ENCODE peak calls at places on chromosomes 3 and 15, in eight cellular contexts. T is astrocyte; L is adipocyte; B is A673; X is body of pancreas; Z is naive thymus-derived CD4-positive, alpha-beta T cell; M is mammary epithelial cell; W is IMR-90. N is an unnamed sample. For H3K27me3 and H3K36me3, the result is how much of the 10 kb centered on the place peaks cover.

GRCh38 chr3:157542711-157543485 is 39.7 kb upstream of the VEPH1 start:
- DNase-seq in Z (no peak), X (peak), M (peak), W (peak), T (peak), L (peak), B (peak), N (peak)

GRCh38 chr15:40991355-40991754 is 38.1 kb downstream of the CHAC1 start:
- DNase-seq in Z (no peak), W (no peak), X (no peak), B (peak), M (no peak), T (no peak), L (no peak), N (no peak)

GRCh38 chr3:119235151-119235550 is 5.5 kb downstream of the B4GALT4 start:
- DNase-seq in Z (no peak), L (peak), T (peak), W (peak), X (no peak), M (peak), B (no peak), N (no peak)

GRCh38 chr3:167716920-167717319 is 17.8 kb downstream of the PDCD10 start:
- DNase-seq in Z (no peak), M (no peak), X (peak), L (no peak), B (no peak), W (no peak), T (no peak), N (no peak)

GRCh38 chr3:38723569-38724391 is 74.3 kb upstream of the SCN5A start:
- DNase-seq in W (no peak), T (peak), B (no peak), Z (no peak), X (peak), L (no peak), M (no peak), N (no peak)

GRCh38 chr15:65833501-65834220 is 35.6 kb upstream of the RAB11A start:
- DNase-seq in X (peak), W (no peak), B (peak), Z (no peak), L (no peak), T (no peak), M (no peak), N (no peak)

GRCh38 chr15:64987136-64987535 is 2.6 kb downstream of the SPG21 start:
- DNase-seq in W (no peak), B (no peak), M (no peak), L (no peak), T (no peak), X (no peak), Z (no peak), N (no peak)

GRCh38 chr3:53974314-53974713 is 82.7 kb upstream of the SELENOK start:
- DNase-seq in L (no peak), Z (no peak), M (no peak), B (no peak), T (no peak), W (no peak), X (no peak), N (no peak)

GRCh38 chr3:134060561-134061385 is 31.0 kb upstream of the SLCO2A1 start:
- DNase-seq in X (no peak), T (no peak), B (no peak), W (no peak), M (no peak), L (no peak), Z (no peak), N (no peak)

GRCh38 chr3:155846119-155846518 is 8.1 kb downstream of the SLC33A1 start:
- DNase-seq in B (no peak), X (no peak), W (no peak), L (no peak), T (peak), M (no peak), Z (no peak), N (no peak)

GRCh38 chr15:88083828-88084760 is 172.4 kb downstream of the NTRK3 start:
- DNase-seq in L (peak), B (peak), X (no peak), T (peak), Z (no peak), W (no peak), M (no peak), N (no peak)

GRCh38 chr3:186509423-186509822 is 34.8 kb downstream of the CRYGS start:
- DNase-seq in W (no peak), M (no peak), T (no peak), B (no peak), L (no peak), X (no peak), Z (no peak), N (no peak)

GRCh38 chr3:11390411-11391171 is 118.4 kb downstream of the ATG7 start:
- DNase-seq in T (peak), X (no peak), M (no peak), L (no peak), W (peak), Z (no peak), B (no peak), N (no peak)

GRCh38 chr15:43877371-43877770 is 50.6 kb downstream of the WDR76 start:
- DNase-seq in Z (no peak), X (no peak), L (no peak), T (no peak), M (no peak), W (no peak), B (no peak), N (no peak)

GRCh38 chr3:171811059-171811912 is 1.0 kb upstream of the PLD1 start:
- DNase-seq in T (peak), X (no peak), M (peak), Z (no peak), W (peak), B (peak), L (peak), N (no peak)

GRCh38 chr3:43096761-43097160 is 9.1 kb downstream of the POMGNT2 start:
- DNase-seq in B (no peak), Z (no peak), M (no peak), X (no peak), T (no peak), L (no peak), W (no peak), N (no peak)

GRCh38 chr3:143608966-143609365 is 239.3 kb downstream of the SLC9A9 start:
- DNase-seq in T (no peak), B (no peak), L (peak), W (peak), X (no peak), Z (no peak), M (peak), N (no peak)

GRCh38 chr15:62901087-62901486 is 141.5 kb upstream of the TPM1 start:
- DNase-seq in L (no peak), B (no peak), W (no peak), T (no peak), Z (no peak), X (no peak), M (no peak), N (no peak)

GRCh38 chr3:161042023-161042501 is 63.1 kb downstream of the B3GALNT1 start:
- DNase-seq in B (no peak), W (no peak), T (peak), M (no peak), X (peak), L (peak), Z (no peak), N (no peak)

GRCh38 chr3:37458162-37458895 is 283.9 kb upstream of the LRRFIP2 start:
- DNase-seq in L (no peak), Z (no peak), W (no peak), M (no peak), X (no peak), B (no peak), T (no peak), N (peak)

GRCh38 chr3:56144792-56145191 is 323.5 kb downstream of the ERC2 start:
- DNase-seq in M (no peak), L (peak), T (no peak), X (no peak), Z (no peak), W (no peak), B (no peak), N (no peak)

GRCh38 chr3:59535791-59536221 is 486.0 kb upstream of the CFAP20DC start:
- DNase-seq in X (no peak), T (peak), M (peak), Z (no peak), L (peak), B (no peak), W (peak), N (no peak)

GRCh38 chr3:160278210-160278609 is 53.0 kb downstream of the C3orf80 start:
- DNase-seq in L (no peak), Z (no peak), W (no peak), X (no peak), T (no peak), M (no peak), B (no peak), N (no peak)

GRCh38 chr3:59103552-59103951 is 53.7 kb upstream of the CFAP20DC start:
- DNase-seq in X (no peak), W (no peak), B (no peak), M (no peak), T (no peak), Z (no peak), L (no peak), N (no peak)

GRCh38 chr15:58771621-58772235 is 626 bp downstream of the MINDY2 start:
- DNase-seq in M (peak), Z (peak), B (no peak), W (no peak), L (peak), X (peak), T (no peak), N (peak)

GRCh38 chr15:70278644-70279043 is 180.9 kb upstream of the TLE3 start:
- DNase-seq in B (no peak), L (no peak), Z (no peak), T (no peak), W (no peak), M (no peak), X (no peak), N (no peak)

GRCh38 chr3:72756900-72757299 is 91.3 kb downstream of the SHQ1 start:
- DNase-seq in B (no peak), M (no peak), X (no peak), W (no peak), T (no peak), L (no peak), Z (peak), N (no peak)

GRCh38 chr3:126525853-126526667 is 2.1 kb downstream of the CHST13 start:
- DNase-seq in T (no peak), M (no peak), W (no peak), B (no peak), X (no peak), L (no peak), Z (no peak), N (no peak)

GRCh38 chr3:152121292-152121654 is 147.5 kb upstream of the MBNL1 start:
- DNase-seq in L (peak), W (peak), M (peak), B (no peak), X (no peak), T (peak), Z (no peak), N (no peak)

GRCh38 chr15:83155937-83156336 is 48.5 kb downstream of the TM6SF1 start:
- DNase-seq in X (no peak), Z (no peak), L (no peak), B (no peak), W (no peak), M (no peak), T (no peak), N (no peak)

GRCh38 chr15:34753236-34753894 is 1.4 kb downstream of the GJD2 start:
- DNase-seq in B (peak), W (peak), L (peak), X (peak), M (peak), T (peak), Z (no peak), N (peak)

GRCh38 chr3:106482436-106482835 is 613.6 kb upstream of the CBLB start:
- DNase-seq in X (no peak), T (peak), W (peak), M (no peak), Z (no peak), L (peak), B (peak), N (no peak)

GRCh38 chr15:57165992-57166391 is 210.3 kb upstream of the CGNL1 start:
- DNase-seq in W (peak), L (no peak), M (peak), X (no peak), B (no peak), Z (no peak), T (peak), N (no peak)

GRCh38 chr15:44286814-44287555 is 1.5 kb upstream of the GOLM2 start:
- DNase-seq in Z (no peak), W (no peak), B (peak), T (no peak), L (peak), X (no peak), M (peak), N (no peak)

GRCh38 chr15:93288718-93289117 is 199.7 kb upstream of the RGMA start:
- DNase-seq in X (peak), M (no peak), B (no peak), Z (no peak), T (no peak), L (no peak), W (no peak), N (peak)

GRCh38 chr3:118641608-118642007 is 393.0 kb downstream of the IGSF11 start:
- DNase-seq in B (no peak), L (no peak), X (peak), Z (no peak), T (no peak), M (no peak), W (no peak), N (peak)

GRCh38 chr15:62469874-62470688 is 305.0 kb upstream of the C2CD4B start:
- DNase-seq in B (no peak), X (peak), Z (no peak), W (peak), M (peak), L (peak), T (peak), N (peak)

GRCh38 chr3:107994181-107994580 is 96.7 kb downstream of the CD47 start:
- DNase-seq in Z (no peak), M (peak), X (no peak), W (no peak), B (no peak), L (no peak), T (no peak), N (no peak)

GRCh38 chr3:107994954-107995715 is 95.7 kb downstream of the CD47 start:
- DNase-seq in W (no peak), X (no peak), M (no peak), L (no peak), B (peak), Z (no peak), T (no peak), N (no peak)

GRCh38 chr3:107992976-107993684 is 97.7 kb downstream of the CD47 start:
- DNase-seq in W (peak), L (no peak), X (no peak), T (no peak), B (peak), M (peak), Z (no peak), N (no peak)

GRCh38 chr3:107990926-107991325 is 99.9 kb downstream of the CD47 start:
- DNase-seq in X (no peak), M (no peak), L (no peak), T (no peak), Z (no peak), W (no peak), B (no peak), N (no peak)

GRCh38 chr3:107993771-107994170 is 97.1 kb downstream of the CD47 start:
- DNase-seq in L (peak), M (no peak), T (peak), B (no peak), Z (no peak), X (no peak), W (peak), N (no peak)
- H3K27me3 ChIP-seq in L (under half), M (under half), T (under half), B (under half), Z (under half), X (under half), W (under half), N (under half)

GRCh38 chr3:196284396-196284795 is 3.1 kb downstream of the PCYT1A start:
- DNase-seq in M (no peak), W (peak), B (no peak), X (no peak), L (peak), T (no peak), Z (no peak), N (no peak)
- H3K4me3 ChIP-seq in M (no peak), W (no peak), B (no peak), X (no peak), L (peak), T (no peak), Z (no peak), N (no peak)

DNA sequence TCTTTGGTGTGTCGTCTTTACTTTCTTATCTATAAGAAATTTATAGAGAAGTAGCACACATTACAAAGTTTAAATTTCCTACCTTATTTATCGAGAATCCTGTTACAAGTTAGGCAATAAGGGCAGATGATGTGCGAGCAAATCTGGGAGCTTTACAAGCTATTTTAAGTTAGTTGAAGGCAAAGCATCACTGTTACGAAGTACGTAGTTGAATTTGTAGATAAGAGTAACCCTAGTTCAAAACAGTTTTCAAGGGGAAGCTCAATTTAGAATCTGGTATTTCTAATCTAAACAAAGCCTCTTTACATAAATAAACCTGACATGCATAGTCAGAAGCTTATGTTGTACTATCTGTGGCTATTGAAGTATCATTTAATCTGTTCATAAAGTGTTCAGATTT is 8.4 kb downstream of the KBTBD8 start:
- DNase-seq in W (peak), T (peak), M (no peak), X (no peak), L (peak), B (no peak), Z (no peak), N (no peak)
- H3K36me3 ChIP-seq in W (under half), T (under half), M (under half), X (under half), L (under half), B (under half), Z (under half), N (under half)

GRCh38 chr15:76340802-76341365 is 4.3 kb downstream of the ISL2 start:
- DNase-seq in B (peak), W (no peak), X (peak), T (no peak), Z (no peak), L (peak), M (no peak), N (no peak)

GRCh38 chr15:76342382-76343201 is 6.0 kb downstream of the ISL2 start:
- DNase-seq in B (no peak), Z (no peak), M (no peak), X (no peak), W (no peak), T (no peak), L (no peak), N (peak)

GRCh38 chr15:76343313-76343996 is 6.9 kb downstream of the ISL2 start:
- DNase-seq in T (no peak), L (no peak), M (no peak), Z (no peak), X (no peak), B (no peak), W (no peak), N (peak)

GRCh38 chr15:76341366-76342045 is 4.9 kb downstream of the ISL2 start:
- DNase-seq in M (no peak), Z (no peak), W (no peak), L (peak), B (no peak), T (no peak), X (peak), N (peak)

GRCh38 chr15:76342046-76342381 is 5.4 kb downstream of the ISL2 start:
- DNase-seq in Z (no peak), B (no peak), X (no peak), W (no peak), T (no peak), L (peak), M (no peak), N (peak)
- H3K27me3 ChIP-seq in Z (under half), B (half or more), X (under half), W (under half), T (half or more), L (half or more), M (half or more), N (half or more)

GRCh38 chr3:98856724-98857123 is 44.8 kb downstream of the DCBLD2 start:
- DNase-seq in X (no peak), M (no peak), T (no peak), B (no peak), W (no peak), Z (no peak), L (no peak), N (no peak)

DNA sequence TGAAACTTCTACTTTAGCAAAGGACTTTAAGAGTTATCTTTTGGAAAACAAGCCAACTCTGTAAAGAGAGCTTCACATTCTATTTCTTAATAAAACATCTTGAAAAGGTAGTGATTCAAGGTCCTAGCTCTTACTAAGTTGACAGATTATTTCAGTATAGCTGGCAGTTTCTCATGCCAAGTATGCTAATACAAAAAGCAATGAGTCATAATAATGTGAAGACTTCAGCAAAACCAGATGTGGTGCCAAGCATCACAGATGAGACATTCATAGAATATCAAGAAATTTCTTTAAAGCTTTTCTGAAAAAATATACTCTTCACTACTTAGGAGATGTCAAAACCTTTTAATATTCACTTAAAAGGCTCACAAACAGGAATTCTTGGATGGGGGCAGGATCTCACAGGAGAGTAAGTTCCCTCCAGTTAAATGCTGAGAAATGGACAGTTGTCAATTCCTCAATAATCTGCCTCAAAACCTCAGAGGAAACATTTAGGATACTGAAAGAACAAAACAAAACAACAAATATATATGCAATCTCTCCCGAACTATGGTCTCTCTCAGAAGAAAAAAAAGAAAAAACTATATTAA is 45.6 kb downstream of the DCBLD2 start:
- DNase-seq in M (peak), X (no peak), Z (no peak), L (peak), T (peak), B (peak), W (peak), N (no peak)
- H3K4me3 ChIP-seq in M (no peak), X (no peak), Z (no peak), L (peak), T (no peak), B (no peak), W (no peak), N (no peak)

GRCh38 chr3:129854460-129854859 is 39.1 kb downstream of the TMCC1 start:
- DNase-seq in T (no peak), M (no peak), B (no peak), W (no peak), X (no peak), L (no peak), Z (no peak), N (no peak)

GRCh38 chr3:129857899-129858298 is 35.6 kb downstream of the TMCC1 start:
- DNase-seq in T (no peak), M (no peak), Z (no peak), X (no peak), B (no peak), L (no peak), W (no peak), N (no peak)

GRCh38 chr3:129859272-129859671 is 34.2 kb downstream of the TMCC1 start:
- DNase-seq in M (no peak), B (no peak), X (no peak), Z (no peak), W (no peak), T (no peak), L (no peak), N (no peak)

GRCh38 chr3:129855454-129856419 is 37.8 kb downstream of the TMCC1 start:
- DNase-seq in T (peak), W (peak), X (no peak), Z (no peak), M (peak), L (peak), B (peak), N (no peak)
- H3K36me3 ChIP-seq in T (under half), W (under half), X (under half), Z (under half), M (under half), L (under half), B (under half), N (under half)